ENCODE peak calls at places on chromosomes 13 and 19, in six cellular contexts. I, Y, Z, P, C and F are unnamed samples.

GRCh38 chr13:94415484-94415883 is 64.0 kb downstream of the DCT start:
- DNase-seq in Z (no peak), Y (no peak), I (no peak), C (no peak), P (no peak), F (no peak)

GRCh38 chr19:32720216-32720935 is 809 bp downstream of the TDRD12 start:
- DNase-seq in P (no peak), Y (no peak), I (no peak), C (no peak), Z (no peak), F (peak; percentile 27)

GRCh38 chr13:103466761-103467160 is 400.5 kb upstream of the SLC10A2 start:
- DNase-seq in Y (no peak), C (no peak), I (no peak), P (no peak), Z (no peak), F (no peak)

GRCh38 chr19:4375620-4376228 is 24.6 kb downstream of the SH3GL1 start:
- DNase-seq in Y (no peak), I (peak; percentile 82), Z (peak; percentile 90), C (peak; percentile 51), P (no peak), F (no peak)

GRCh38 chr13:113796211-113796875 is 37.3 kb downstream of the TMEM255B start:
- DNase-seq in P (no peak), C (no peak), Y (no peak), Z (no peak), I (no peak), F (no peak)

GRCh38 chr13:40386586-40386985 is 279.9 kb downstream of the FOXO1 start:
- DNase-seq in Z (no peak), I (no peak), P (no peak), Y (no peak), C (no peak), F (no peak)

GRCh38 chr19:31054430-31054829 is 294.8 kb downstream of the TSHZ3 start:
- DNase-seq in Y (no peak), C (no peak), P (peak; percentile 70), Z (no peak), I (peak; percentile 30), F (no peak)

GRCh38 chr13:113209336-113209879 is at the start of gene CUL4A:
- DNase-seq in C (peak; percentile 61), P (no peak), Y (peak; percentile 61), I (peak; percentile 74), Z (no peak), F (peak; percentile 53)

GRCh38 chr13:100532836-100533435 is 55.7 kb downstream of the GGACT start:
- DNase-seq in Y (no peak), P (no peak), I (no peak), C (no peak), Z (no peak), F (no peak)

GRCh38 chr19:33366127-33366526 is 7.4 kb upstream of the CEBPG start:
- DNase-seq in C (no peak), Y (no peak), P (no peak), Z (no peak), I (no peak), F (no peak)

GRCh38 chr13:94154362-94154761 is 325.1 kb downstream of the DCT start:
- DNase-seq in C (peak; percentile 11), Z (no peak), Y (no peak), I (no peak), P (no peak), F (no peak)

GRCh38 chr13:102642029-102642428 is 45.2 kb downstream of the TPP2 start:
- DNase-seq in P (no peak), C (no peak), Y (no peak), I (no peak), Z (no peak), F (no peak)

GRCh38 chr13:25990801-25991200 is 61.0 kb downstream of the SHISA2 start:
- DNase-seq in Y (no peak), I (no peak), C (no peak), Z (no peak), P (peak; percentile 23), F (no peak)

GRCh38 chr19:792361-792885 is 4.8 kb upstream of the PTBP1 start:
- DNase-seq in C (no peak), Z (no peak), Y (no peak), P (no peak), I (no peak), F (no peak)

GRCh38 chr13:114143806-114144605 is 11.6 kb upstream of the RASA3 start:
- DNase-seq in P (no peak), C (peak; percentile 74), I (peak; percentile 53), Y (peak; percentile 75), Z (no peak), F (no peak)

GRCh38 chr13:72798817-72799216 is 16.9 kb downstream of the PIBF1 start:
- DNase-seq in Z (no peak), Y (no peak), P (no peak), C (no peak), I (no peak), F (no peak)

GRCh38 chr13:59513686-59514085 is 650.0 kb downstream of the DIAPH3 start:
- DNase-seq in Z (no peak), Y (no peak), I (no peak), C (no peak), P (no peak), F (no peak)

GRCh38 chr19:6068711-6069110 is 41.6 kb downstream of the RFX2 start:
- DNase-seq in I (peak; percentile 3), C (no peak), Z (no peak), P (no peak), Y (no peak), F (no peak)

GRCh38 chr13:109764474-109765292 is 21.7 kb downstream of the IRS2 start:
- DNase-seq in C (no peak), I (no peak), Y (no peak), P (no peak), Z (no peak), F (no peak)

GRCh38 chr19:22945560-22945959 is 57.4 kb downstream of the ZNF728 start:
- DNase-seq in Z (no peak), C (no peak), Y (no peak), P (no peak), I (no peak), F (no peak)

GRCh38 chr13:48000559-48001126 is 430 bp downstream of the SUCLA2 start:
- DNase-seq in Y (peak; percentile 15), C (no peak), P (no peak), Z (no peak), I (peak; percentile 20), F (no peak)

DNA sequence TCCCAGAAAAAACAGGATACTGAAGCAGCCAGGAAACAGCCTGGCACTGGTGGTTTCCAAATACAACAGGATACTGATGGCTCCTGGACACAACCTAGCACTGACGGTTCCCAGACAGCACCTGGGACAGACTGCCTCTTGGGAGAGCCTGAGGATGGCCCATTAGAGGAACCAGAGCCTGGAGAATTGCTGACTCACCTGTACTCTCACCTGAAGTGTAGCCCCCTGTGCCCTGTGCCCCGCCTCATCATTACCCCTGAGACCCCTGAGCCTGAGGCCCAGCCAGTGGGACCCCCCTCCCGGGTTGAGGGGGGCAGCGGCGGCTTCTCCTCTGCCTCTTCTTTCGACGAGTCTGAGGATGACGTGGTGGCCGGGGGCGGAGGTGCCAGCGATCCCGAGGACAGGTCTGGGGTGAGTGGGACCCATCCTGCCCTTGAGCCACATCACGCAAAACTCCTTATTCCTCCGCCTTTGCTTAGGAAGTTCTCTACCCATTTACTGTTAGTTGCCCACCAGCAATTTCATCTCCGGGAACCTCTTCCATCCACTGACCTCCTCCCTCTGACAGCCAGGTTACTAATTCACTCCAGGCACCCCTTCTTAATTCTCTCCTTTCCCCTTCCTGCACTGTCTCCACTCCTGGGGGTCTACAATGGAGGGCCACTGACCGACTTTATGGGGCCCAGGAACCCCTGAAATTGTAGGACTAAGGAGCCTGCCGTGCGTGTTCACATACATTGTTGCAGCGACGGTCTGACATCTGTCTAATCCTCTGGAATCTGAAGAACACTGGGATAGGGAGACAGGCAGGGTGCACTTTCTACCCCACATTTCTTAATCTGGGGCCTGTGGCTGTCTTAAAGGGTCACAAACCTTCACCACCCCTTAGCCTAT is 1.2 kb downstream of the ITPKC start:
- DNase-seq in C (peak; percentile 18), Y (no peak), I (no peak), P (no peak), Z (no peak), F (no peak)
- TF ChIP-seq POLR2A in C (no peak), Y (no peak), I (no peak), P (peak; percentile 39), Z (no peak), F (no peak)

DNA sequence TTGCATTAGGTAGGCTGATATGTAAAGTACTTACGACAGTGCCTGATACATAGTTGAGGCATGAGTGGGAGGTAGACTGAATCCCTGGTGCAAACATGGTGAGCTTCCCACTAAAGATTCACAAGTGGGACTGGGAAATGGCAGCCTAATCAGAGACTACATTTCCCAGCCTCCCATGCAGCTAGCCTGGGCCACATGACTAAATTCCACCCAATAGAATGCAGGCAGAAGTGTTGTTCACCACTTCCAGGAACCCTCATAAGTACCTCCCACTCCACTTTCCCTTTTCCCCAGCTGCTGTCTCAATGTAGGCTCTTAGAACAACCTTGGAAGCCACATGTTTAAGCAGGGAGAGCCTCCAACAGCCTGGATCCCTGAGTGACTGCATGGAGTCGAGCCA is 104.9 kb downstream of the CACNA1A start:
- DNase-seq in P (no peak), I (peak; percentile 88), C (peak; percentile 2), Y (no peak), Z (no peak), F (no peak)
- TF ChIP-seq TAF1 in P (no peak), I (no peak), C (no peak), Y (no peak), Z (no peak), F (no peak)

GRCh38 chr19:7394728-7395359 is 46.1 kb downstream of the ARHGEF18 start:
- DNase-seq in P (peak; percentile 68), Y (peak; percentile 94), C (peak; percentile 73), I (peak; percentile 95), Z (peak; percentile 80), F (peak; percentile 96)
- TF ChIP-seq POLR2A in P (peak; percentile 71), Y (peak; percentile 62), C (no peak), I (peak; percentile 75), Z (peak; percentile 93), F (peak; percentile 77)

GRCh38 chr13:77919351-77920294 is 992 bp upstream of the EDNRB start:
- DNase-seq in I (no peak), Y (no peak), C (no peak), Z (no peak), P (peak; percentile 36), F (no peak)

GRCh38 chr13:77916481-77916880 is 2.1 kb downstream of the EDNRB start:
- DNase-seq in Z (no peak), P (no peak), C (no peak), Y (no peak), I (no peak), F (no peak)

GRCh38 chr13:77915676-77916075 is 3.0 kb downstream of the EDNRB start:
- DNase-seq in C (no peak), Y (no peak), P (no peak), Z (no peak), I (no peak), F (no peak)

DNA sequence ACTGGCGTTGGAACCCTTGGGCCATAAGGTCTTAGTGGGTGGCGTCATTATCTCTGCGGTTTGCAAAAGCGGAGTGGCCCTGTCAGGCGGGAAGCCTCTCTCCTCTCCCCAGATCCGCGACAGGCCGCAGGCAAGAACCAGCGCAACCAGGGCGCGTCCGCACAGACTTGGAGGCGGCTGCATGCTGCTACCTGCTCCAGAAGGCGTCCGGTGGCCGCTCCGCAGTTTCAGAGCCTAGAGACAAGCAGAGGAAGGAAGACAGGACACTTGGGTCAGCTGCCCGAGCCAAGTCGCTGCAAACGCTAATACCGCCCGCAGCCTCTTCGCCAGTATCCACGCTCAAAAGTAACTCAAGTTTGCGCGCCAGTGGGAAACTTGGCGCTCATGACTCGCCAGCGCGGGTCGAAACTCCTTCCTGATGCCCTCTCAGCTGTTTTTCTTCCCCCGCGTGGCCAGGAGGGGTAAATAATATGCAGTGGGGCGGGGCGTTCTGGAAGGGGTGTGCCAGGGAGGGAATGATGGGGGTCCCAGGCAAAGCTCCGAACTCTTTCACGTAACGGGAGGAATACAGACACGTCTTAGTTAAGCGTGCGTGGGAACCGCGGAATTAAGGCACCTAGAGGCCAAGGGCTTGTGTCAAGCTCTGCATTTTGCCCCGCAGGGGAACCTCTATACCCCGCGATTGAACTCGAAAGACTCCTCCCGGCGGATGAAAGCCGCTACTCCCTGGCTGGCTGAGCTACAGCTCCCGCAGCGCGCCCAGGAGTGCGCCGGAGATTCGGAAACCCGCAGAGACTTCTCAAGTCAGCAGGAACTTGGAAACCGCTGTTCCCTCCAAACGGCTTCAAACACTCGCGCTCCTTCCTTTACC is at the start of gene EDNRB:
- DNase-seq in Z (no peak), Y (no peak), I (no peak), C (no peak), P (peak; percentile 29), F (peak; percentile 23)
- TF ChIP-seq TAF1 in Z (no peak), Y (no peak), I (no peak), C (no peak), P (peak; percentile 6), F (no peak)